ENCODE peak calls at places on chromosomes 16 and 17, in seven cellular contexts. R, J, Q, V, U, O and B are unnamed samples.

GRCh38 chr17:58111676-58112075 is 28.5 kb downstream of the DYNLL2 start:
- DNase-seq in R (no peak), J (no peak), Q (no peak), V (no peak), U (no peak), O (no peak), B (no peak)

GRCh38 chr17:38451840-38452529 is 23.7 kb downstream of the ARHGAP23 start:
- DNase-seq in R (no peak), J (peak), Q (no peak), V (no peak), U (peak), O (no peak), B (peak)

GRCh38 chr16:11016993-11017392 is 72.6 kb downstream of the CLEC16A start:
- DNase-seq in R (no peak), J (peak), Q (peak), V (peak), U (peak), O (peak), B (peak)

GRCh38 chr17:48575673-48576478 is 2.3 kb downstream of the HOXB4 start:
- DNase-seq in R (no peak), J (no peak), Q (no peak), V (no peak), U (peak), O (no peak), B (no peak)

GRCh38 chr16:74950511-74950910 is 34.4 kb downstream of the WDR59 start:
- DNase-seq in R (no peak), J (no peak), Q (no peak), V (no peak), U (no peak), O (no peak), B (no peak)

GRCh38 chr17:72699566-72699965 is 392.9 kb downstream of the SLC39A11 start:
- DNase-seq in R (no peak), J (peak), Q (no peak), V (no peak), U (peak), O (no peak), B (peak)

GRCh38 chr17:58320163-58320558 is 8.4 kb downstream of the TSPOAP1 start:
- DNase-seq in R (no peak), J (no peak), Q (no peak), V (peak), U (no peak), O (peak), B (no peak)

GRCh38 chr16:72938426-72939164 is 109.3 kb downstream of the ZFHX3 start:
- DNase-seq in R (no peak), J (peak), Q (peak), V (peak), U (peak), O (peak), B (peak)

GRCh38 chr17:75996665-75997590 is 3.7 kb upstream of the CDK3 start:
- DNase-seq in R (peak), J (peak), Q (no peak), V (peak), U (peak), O (peak), B (peak)

GRCh38 chr17:7435676-7436555 is 681 bp downstream of the TMEM102 start:
- DNase-seq in R (no peak), J (no peak), Q (peak), V (no peak), U (no peak), O (peak), B (peak)

GRCh38 chr17:2283302-2283701 is 20.3 kb downstream of the SMG6 start:
- DNase-seq in R (no peak), J (no peak), Q (no peak), V (no peak), U (no peak), O (no peak), B (no peak)

GRCh38 chr17:41912925-41913324 is 5.8 kb downstream of the ACLY start:
- DNase-seq in R (no peak), J (no peak), Q (no peak), V (no peak), U (peak), O (no peak), B (no peak)

GRCh38 chr17:30600062-30600829 is 123.0 kb downstream of the GOSR1 start:
- DNase-seq in R (peak), J (peak), Q (peak), V (peak), U (peak), O (peak), B (peak)

DNA sequence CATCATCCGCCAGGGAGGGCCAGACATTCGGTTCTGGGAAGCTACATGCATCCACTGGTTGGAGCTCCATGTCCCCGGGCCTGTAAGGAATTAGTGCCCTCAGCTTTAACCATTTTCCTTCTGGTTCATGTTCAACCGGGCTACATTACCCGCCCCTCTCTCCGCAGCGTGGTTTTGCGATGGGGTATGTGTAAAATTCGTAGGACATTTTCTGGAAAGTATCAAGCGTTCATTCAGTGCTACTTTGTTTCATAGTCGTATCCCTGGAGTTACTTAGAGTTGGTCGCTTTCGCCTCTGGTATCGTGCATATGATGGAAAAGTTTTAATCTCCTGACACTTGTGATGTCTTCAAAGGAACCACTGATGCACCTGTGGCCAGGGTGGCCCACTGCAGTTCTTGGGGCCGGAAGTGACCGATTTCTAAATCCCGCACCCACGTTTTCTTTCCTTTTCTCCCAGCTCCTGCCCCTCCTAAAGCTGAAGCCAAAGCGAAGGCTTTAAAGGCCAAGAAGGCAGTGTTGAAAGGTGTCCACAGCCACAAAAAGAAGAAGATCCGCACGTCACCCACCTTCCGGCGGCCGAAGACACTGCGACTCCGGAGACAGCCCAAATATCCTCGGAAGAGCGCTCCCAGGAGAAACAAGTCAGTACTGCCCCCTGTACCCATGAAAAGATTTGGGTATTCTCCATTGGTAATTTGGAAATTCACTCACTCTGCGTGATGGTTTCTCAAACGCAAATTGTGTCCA is 637 bp downstream of the RPL23A start:
- DNase-seq in R (no peak), J (no peak), Q (no peak), V (no peak), U (no peak), O (no peak), B (no peak)
- TF ChIP-seq CTCF in R (peak), J (peak), Q (no peak), V (no peak), U (no peak), O (no peak), B (no peak)

DNA sequence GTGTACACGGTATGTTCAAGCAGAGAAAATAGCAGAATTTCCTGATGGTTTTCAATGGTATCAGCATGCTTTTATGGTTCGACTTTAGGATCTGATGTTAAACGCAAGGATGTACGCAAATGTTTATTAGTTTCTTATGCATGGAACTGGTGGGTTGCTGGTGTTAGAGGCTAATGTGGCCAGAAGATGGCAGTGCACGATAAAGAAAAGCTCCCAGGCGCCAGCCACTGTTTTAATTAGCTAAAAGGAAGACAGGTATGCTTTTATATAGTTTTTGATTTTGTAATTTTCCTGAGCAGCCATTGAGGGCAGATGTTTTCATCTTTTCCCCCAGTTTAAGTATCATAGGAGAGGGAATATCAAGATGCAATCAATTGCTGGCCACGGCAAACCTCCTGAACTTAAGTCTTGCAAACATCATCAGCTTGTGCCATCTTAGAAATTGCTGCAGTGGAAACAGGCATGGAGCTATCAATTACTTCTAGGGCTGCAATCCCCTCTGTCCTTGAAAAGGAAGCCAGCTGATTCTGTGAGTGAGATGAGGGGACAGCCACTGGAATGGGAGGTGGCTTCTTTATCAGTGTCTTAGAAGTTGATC is 648.5 kb upstream of the RBFOX1 start:
- DNase-seq in R (no peak), J (no peak), Q (no peak), V (no peak), U (no peak), O (no peak), B (no peak)
- TF ChIP-seq CTCF in R (peak), J (peak), Q (peak), V (peak), U (no peak), O (peak), B (peak)

GRCh38 chr17:6286239-6286638 is 148.7 kb downstream of the AIPL1 start:
- DNase-seq in R (no peak), J (no peak), Q (no peak), V (no peak), U (no peak), O (no peak), B (peak)
- TF ChIP-seq CTCF in R (peak), J (no peak), Q (no peak), V (no peak), U (no peak), O (no peak), B (no peak)

GRCh38 chr17:77366558-77367245 is 225.9 kb downstream of the SEC14L1 start:
- DNase-seq in R (no peak), J (peak), Q (no peak), V (no peak), U (peak), O (no peak), B (no peak)
- TF ChIP-seq CTCF in R (no peak), J (peak), Q (no peak), V (no peak), U (peak), O (no peak), B (no peak)

DNA sequence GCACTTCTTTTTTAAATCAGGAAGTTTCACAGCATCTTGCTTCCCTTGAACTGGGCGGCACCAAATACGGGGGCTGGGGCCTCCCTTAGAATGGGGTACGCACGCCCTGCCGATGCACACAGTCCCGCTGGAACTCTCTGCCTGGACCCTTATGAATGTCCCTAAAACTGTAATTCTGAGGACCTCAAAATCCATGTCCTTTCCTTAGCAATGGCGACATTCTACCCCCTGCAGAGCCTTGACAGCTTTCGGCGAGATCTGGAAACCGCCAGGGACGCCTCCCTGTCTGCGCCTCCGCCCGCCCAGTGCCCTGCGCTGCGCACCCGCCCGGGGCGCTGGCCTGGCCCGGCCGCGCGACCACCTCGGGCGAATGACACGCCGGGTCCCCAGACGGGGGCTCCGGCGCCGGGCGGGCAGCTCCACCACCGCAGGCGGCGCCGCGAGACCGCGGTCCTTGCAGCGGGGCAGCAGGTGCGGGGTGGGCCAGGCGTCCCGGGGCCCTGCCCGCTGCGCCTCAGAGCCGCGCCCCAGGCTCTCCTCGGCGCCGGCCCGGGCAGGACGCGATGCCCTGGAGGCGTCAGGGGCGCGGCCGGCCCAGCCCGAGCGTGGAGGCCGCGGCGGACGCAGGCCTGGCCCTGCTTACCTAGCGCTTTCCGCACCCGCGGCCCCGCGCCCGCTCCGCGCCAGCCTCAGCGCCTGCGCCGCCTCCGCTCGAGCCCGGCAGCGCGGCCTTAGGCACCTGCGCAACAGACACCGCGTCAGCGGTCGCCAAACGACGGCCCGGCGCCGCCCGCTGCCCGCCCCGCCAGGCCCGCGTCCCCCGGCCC is 548 bp downstream of the HAGH start:
- DNase-seq in R (peak), J (peak), Q (no peak), V (peak), U (no peak), O (peak), B (peak)
- TF ChIP-seq CTCF in R (no peak), J (no peak), Q (no peak), V (no peak), U (no peak), O (no peak), B (no peak)